ENCODE peak calls at places on chromosomes 1 and 21, in seven cellular contexts. L is nephron progenitor cell, X is cardiac fibroblast, H is adrenal gland, W is ovary, Q is HFF-Myc, A is astrocyte of the spinal cord. B is an unnamed sample.

GRCh38 chr1:37718901-37719571 is 26.7 kb downstream of the CDCA8 start:
- DNase-seq in H (no peak), A (no peak), X (no peak), Q (no peak), W (no peak), L (no peak), B (no peak)

GRCh38 chr1:23200885-23201284 is 16.4 kb downstream of the HTR1D start:
- DNase-seq in H (no peak), W (no peak), L (no peak), X (peak; percentile 28), Q (no peak), A (no peak), B (no peak)

GRCh38 chr21:34333150-34333739 is 30.6 kb upstream of the KCNE2 start:
- DNase-seq in X (no peak), A (peak; percentile 64), H (no peak), Q (peak; percentile 30), L (no peak), W (no peak), B (no peak)

GRCh38 chr1:24020032-24020431 is 39.9 kb upstream of the SRSF10 start:
- DNase-seq in H (no peak), L (no peak), X (peak; percentile 65), A (peak; percentile 76), W (peak; percentile 71), Q (no peak), B (no peak)

GRCh38 chr1:180920193-180920592 is 7.5 kb downstream of the KIAA1614 start:
- DNase-seq in A (no peak), H (no peak), Q (no peak), X (no peak), W (no peak), L (no peak), B (no peak)

GRCh38 chr1:200354243-200354642 is 55.6 kb downstream of the ZNF281 start:
- DNase-seq in H (no peak), A (no peak), W (no peak), Q (no peak), L (no peak), X (peak; percentile 91), B (no peak)

GRCh38 chr1:201565024-201565730 is 26.2 kb downstream of the NAV1 start:
- DNase-seq in Q (no peak), A (no peak), X (no peak), H (no peak), L (no peak), W (no peak), B (no peak)

GRCh38 chr1:31828341-31828740 is 12.5 kb upstream of the SPOCD1 start:
- DNase-seq in Q (no peak), L (no peak), A (no peak), X (no peak), W (no peak), H (no peak), B (no peak)

GRCh38 chr1:161816201-161816600 is 50.1 kb downstream of the ATF6 start:
- DNase-seq in X (peak; percentile 20), A (peak; percentile 59), W (no peak), Q (no peak), H (no peak), L (no peak), B (no peak)

GRCh38 chr1:242477944-242478343 is 46.6 kb downstream of the PLD5 start:
- DNase-seq in X (no peak), Q (no peak), H (no peak), L (no peak), A (peak; percentile 3), W (no peak), B (no peak)

GRCh38 chr1:81029266-81029665 is 771.5 kb upstream of the ADGRL2 start:
- DNase-seq in W (no peak), Q (no peak), L (no peak), X (peak; percentile 30), A (no peak), H (no peak), B (no peak)

GRCh38 chr1:165068716-165069115 is 287.8 kb downstream of the LMX1A start:
- DNase-seq in X (no peak), L (peak; percentile 9), Q (no peak), W (no peak), A (no peak), H (no peak), B (no peak)

GRCh38 chr21:28521932-28522826 is 470.5 kb downstream of the LTN1 start:
- DNase-seq in L (no peak), H (no peak), W (no peak), Q (peak; percentile 74), X (peak; percentile 86), A (peak; percentile 56), B (peak; percentile 88)

GRCh38 chr1:179437171-179437570 is 71.4 kb downstream of the AXDND1 start:
- DNase-seq in X (no peak), L (no peak), A (no peak), Q (no peak), W (no peak), H (no peak), B (no peak)

GRCh38 chr1:39178541-39179431 is 25.7 kb upstream of the MACF1 start:
- DNase-seq in W (no peak), A (peak; percentile 66), L (no peak), X (peak; percentile 84), Q (no peak), H (no peak), B (peak; percentile 60)

GRCh38 chr1:172292840-172293239 is 127.6 kb upstream of the C1orf105 start:
- DNase-seq in A (no peak), H (no peak), W (no peak), X (no peak), L (no peak), Q (no peak), B (no peak)

DNA sequence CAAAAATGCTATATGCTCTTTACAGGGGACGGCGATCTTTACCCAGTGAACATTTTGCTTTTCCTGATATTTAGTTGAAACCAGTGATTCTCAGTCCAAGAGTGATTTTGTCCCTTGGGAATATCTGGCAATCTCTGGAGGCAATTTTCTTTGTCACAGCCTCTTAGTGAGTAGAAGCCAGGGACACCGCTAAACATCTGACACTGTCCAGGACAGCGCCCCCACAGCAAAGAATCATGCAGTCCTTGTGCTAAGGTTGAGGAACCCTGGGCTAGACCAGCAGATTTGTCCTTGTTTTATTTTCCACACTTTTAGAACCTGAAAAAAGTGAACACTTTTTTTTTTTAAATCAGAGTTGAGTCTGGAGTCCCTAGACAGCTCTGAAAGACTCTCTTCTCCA is 13.1 kb downstream of the EVA1C start:
- DNase-seq in X (no peak), H (no peak), L (no peak), Q (no peak), A (no peak), W (no peak), B (no peak)
- TF ChIP-seq CTCF in X (no peak), H (no peak), L (no peak), Q (no peak), A (no peak), W (no peak), B (no peak)

DNA sequence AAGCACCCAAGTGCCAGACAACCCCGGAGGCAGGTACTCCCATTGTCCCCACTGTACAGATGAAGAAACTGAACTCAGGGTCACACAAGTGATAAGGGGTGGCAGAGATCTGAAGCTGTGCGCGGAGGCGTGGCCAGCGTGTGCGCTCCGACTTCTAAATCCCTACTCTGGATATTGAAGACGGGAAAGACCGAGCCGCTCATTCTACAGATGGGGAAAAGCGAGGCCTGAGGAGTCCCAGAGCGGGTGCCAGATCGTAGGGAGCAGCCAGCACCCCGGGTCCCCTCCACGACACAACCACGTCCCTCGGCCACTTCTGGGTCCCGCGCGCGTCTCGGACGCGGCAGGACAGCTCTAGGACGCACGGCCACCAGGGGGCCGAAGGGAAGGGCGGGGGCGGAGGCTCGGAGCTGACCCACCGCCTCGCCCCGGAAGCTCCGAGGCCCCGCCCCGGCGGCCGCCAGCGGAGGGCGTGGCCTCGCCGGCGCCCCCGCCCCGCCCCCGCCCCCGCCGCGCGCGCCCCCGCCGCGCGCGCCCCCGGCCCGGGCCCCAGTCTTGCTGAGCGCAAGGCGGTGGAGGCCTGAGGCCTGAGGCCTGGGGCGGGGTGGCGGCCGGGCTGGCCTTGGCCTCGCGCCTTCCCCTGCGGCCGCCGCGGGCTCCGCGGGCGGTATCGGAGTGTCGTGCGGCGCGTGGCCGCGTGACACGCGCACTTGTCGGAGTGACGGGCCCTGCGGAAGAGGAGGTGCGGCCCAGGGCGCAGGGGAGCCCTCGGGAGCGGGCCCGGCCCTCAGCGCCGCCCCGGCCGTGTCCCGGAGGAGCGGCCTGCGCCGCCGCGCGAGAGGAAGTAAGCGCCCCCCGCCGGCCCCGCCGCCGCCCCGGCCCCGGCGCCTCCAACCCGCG is at the start of gene H6PD:
- DNase-seq in Q (peak; percentile 21), H (peak; percentile 89), W (peak; percentile 90), L (peak; percentile 90), A (peak; percentile 75), X (peak; percentile 81), B (peak; percentile 74)
- TF ChIP-seq CTCF in Q (peak; percentile 54), H (peak; percentile 65), W (peak; percentile 90), L (peak; percentile 56), A (peak; percentile 67), X (peak; percentile 56), B (peak; percentile 76)

GRCh38 chr1:33050221-33051076 is 13.8 kb upstream of the AK2 start:
- DNase-seq in X (peak; percentile 96), L (no peak), A (peak; percentile 79), H (no peak), Q (peak; percentile 63), W (no peak), B (no peak)
- TF ChIP-seq CTCF in X (no peak), L (no peak), A (peak; percentile 15), H (no peak), Q (no peak), W (no peak), B (no peak)

GRCh38 chr1:109718495-109718894 is 6.4 kb downstream of the GSTM5 start:
- DNase-seq in X (peak; percentile 27), A (no peak), L (no peak), W (no peak), Q (no peak), H (no peak), B (peak; percentile 32)
- TF ChIP-seq CTCF in X (no peak), A (no peak), L (no peak), W (no peak), Q (no peak), H (no peak), B (no peak)

DNA sequence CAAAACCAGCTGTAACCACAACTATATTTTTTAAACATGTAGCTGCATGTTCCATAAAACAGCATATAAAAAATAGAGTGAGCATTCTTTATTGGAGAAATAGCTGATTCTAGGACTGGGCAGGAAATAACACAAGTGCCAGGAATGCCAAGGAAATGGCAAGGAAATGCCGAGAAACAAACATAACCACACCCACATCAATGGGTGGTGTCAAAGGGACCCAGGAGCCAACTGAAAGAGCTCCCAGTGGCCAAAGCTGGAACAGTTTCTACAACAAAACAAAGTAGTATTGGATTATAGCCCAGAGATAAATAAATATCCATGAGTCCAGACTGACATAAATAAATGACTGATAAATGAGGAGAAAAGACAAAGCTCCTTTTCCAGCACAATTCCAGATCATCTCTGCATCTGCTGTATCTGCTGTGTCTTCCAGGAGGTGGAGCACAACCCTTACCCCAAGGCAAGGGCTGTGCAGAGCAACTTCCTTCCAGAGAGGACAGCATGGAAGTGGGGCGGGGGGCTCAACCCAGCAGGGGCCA is 28.1 kb downstream of the ADARB1 start:
- DNase-seq in W (no peak), A (no peak), H (no peak), X (peak; percentile 67), L (no peak), Q (peak; percentile 39), B (peak; percentile 71)
- TF ChIP-seq CTCF in W (no peak), A (no peak), H (peak; percentile 31), X (peak; percentile 36), L (no peak), Q (peak; percentile 12), B (peak; percentile 40)

GRCh38 chr1:175744833-175745232 is 1.4 kb upstream of the TNR start:
- DNase-seq in W (no peak), X (no peak), A (no peak), L (no peak), H (no peak), Q (no peak), B (no peak)
- TF ChIP-seq CTCF in W (no peak), X (no peak), A (no peak), L (peak; percentile 31), H (peak; percentile 36), Q (no peak), B (peak; percentile 4)

B was measured in endothelial cell of umbilical vein.